ENCODE peak calls at places on chromosomes 4 and X, in seven cellular contexts. G is ELR, V is RCC 7860, E is Calu3, L is NCI-H1092, T is B cell, D is DMS153. F is an unnamed sample.

GRCh38 chr4:152981278-152981677 is 45.2 kb downstream of the FHDC1 start:
- DNase-seq in D (no peak), E (no peak), G (peak), L (no peak), V (peak), T (no peak), F (no peak)

GRCh38 chrX:13598877-13599276 is 29.5 kb downstream of the EGFL6 start:
- DNase-seq in D (no peak), V (no peak), E (peak), T (no peak), L (no peak), G (peak), F (no peak)

GRCh38 chr4:183961772-183962171 is 56.7 kb downstream of the STOX2 start:
- DNase-seq in L (no peak), T (no peak), G (no peak), D (no peak), E (no peak), V (no peak), F (no peak)

GRCh38 chr4:77473509-77473908 is 132.1 kb upstream of the CXCL13 start:
- DNase-seq in L (no peak), T (no peak), D (no peak), G (peak), E (peak), V (no peak), F (no peak)

GRCh38 chr4:113692809-113693411 is 68.6 kb downstream of the CAMK2D start:
- DNase-seq in G (no peak), L (no peak), E (no peak), T (no peak), D (no peak), V (no peak), F (no peak)

GRCh38 chr4:170497729-170498128 is 408.0 kb upstream of the AADAT start:
- DNase-seq in V (no peak), L (no peak), D (no peak), G (peak), E (no peak), T (no peak), F (no peak)

GRCh38 chrX:3728454-3728853 is 15.0 kb upstream of the PRKX start:
- DNase-seq in E (no peak), T (no peak), G (no peak), D (no peak), L (no peak), V (no peak), F (no peak)

GRCh38 chr4:81631958-81632439 is 160.3 kb upstream of the RASGEF1B start:
- DNase-seq in L (no peak), T (no peak), E (peak), V (peak), G (peak), D (peak), F (no peak)

GRCh38 chr4:146916479-146917076 is 29.1 kb downstream of the TTC29 start:
- DNase-seq in L (no peak), E (peak), G (peak), D (no peak), V (no peak), T (no peak), F (no peak)

GRCh38 chr4:84971319-84971932 is 4.9 kb upstream of the WDFY3 start:
- DNase-seq in D (peak), L (no peak), E (no peak), V (peak), T (no peak), G (peak), F (no peak)

GRCh38 chr4:40843696-40844095 is 93.9 kb downstream of the NSUN7 start:
- DNase-seq in V (no peak), D (no peak), L (peak), T (no peak), G (peak), E (peak), F (no peak)

GRCh38 chr4:28225689-28226353 is 1365.2 kb downstream of the STIM2 start:
- DNase-seq in G (peak), T (no peak), V (no peak), D (no peak), E (no peak), L (no peak), F (no peak)